ENCODE peak calls at places on chromosomes 4 and X, in four cellular contexts. One of them, this sample, is unnamed.

GRCh38 chr4:67721770-67722597 is 21.0 kb upstream of the UBA6 start:
- DNase-seq in RWPE1: peak
- DNase-seq in A549: no peak
- DNase-seq in adrenal gland: no peak
- DNase-seq in this sample: no peak

GRCh38 chr4:41509411-41510008 is 28.4 kb upstream of the LIMCH1 start:
- DNase-seq in RWPE1: no peak
- DNase-seq in A549: no peak
- DNase-seq in adrenal gland: peak
- DNase-seq in this sample: no peak

GRCh38 chr4:119593698-119594097 is 34.9 kb downstream of the PDE5A start:
- DNase-seq in RWPE1: no peak
- DNase-seq in A549: no peak
- DNase-seq in adrenal gland: no peak
- DNase-seq in this sample: no peak

GRCh38 chrX:130165181-130165702 is 399 bp downstream of the AIFM1 start:
- DNase-seq in RWPE1: no peak
- DNase-seq in A549: no peak
- DNase-seq in adrenal gland: peak
- DNase-seq in this sample: peak

GRCh38 chrX:109974906-109975655 is 27.8 kb upstream of the TMEM164 start:
- DNase-seq in RWPE1: no peak
- DNase-seq in A549: no peak
- DNase-seq in adrenal gland: no peak
- DNase-seq in this sample: no peak

GRCh38 chrX:134714633-134715110 is 56.4 kb upstream of the PLAC1 start:
- DNase-seq in RWPE1: no peak
- DNase-seq in A549: no peak
- DNase-seq in adrenal gland: no peak
- DNase-seq in this sample: no peak

GRCh38 chrX:136975642-136976518 is 57.9 kb downstream of the GPR101 start:
- DNase-seq in RWPE1: no peak
- DNase-seq in A549: no peak
- DNase-seq in adrenal gland: no peak
- DNase-seq in this sample: no peak

GRCh38 chrX:1355131-1355799 is 18.7 kb downstream of the IL3RA start:
- DNase-seq in RWPE1: no peak
- DNase-seq in A549: no peak
- DNase-seq in adrenal gland: no peak
- DNase-seq in this sample: peak

GRCh38 chr4:68176904-68177303 is 47.2 kb upstream of the TMPRSS11F start:
- DNase-seq in RWPE1: no peak
- DNase-seq in A549: no peak
- DNase-seq in adrenal gland: no peak
- DNase-seq in this sample: no peak

GRCh38 chrX:76148011-76148665 is 24.7 kb upstream of the PBDC1 start:
- DNase-seq in RWPE1: no peak
- DNase-seq in A549: no peak
- DNase-seq in adrenal gland: peak
- DNase-seq in this sample: peak

GRCh38 chrX:19882066-19882775 is 5.2 kb downstream of the SH3KBP1 start:
- DNase-seq in RWPE1: no peak
- DNase-seq in A549: no peak
- DNase-seq in adrenal gland: no peak
- DNase-seq in this sample: no peak

GRCh38 chrX:10158279-10158939 is 1.6 kb downstream of the CLCN4 start:
- DNase-seq in RWPE1: no peak
- DNase-seq in A549: peak
- DNase-seq in adrenal gland: no peak
- DNase-seq in this sample: peak

GRCh38 chr4:182093431-182093831 is 149.8 kb upstream of the TENM3 start:
- DNase-seq in RWPE1: no peak
- DNase-seq in A549: no peak
- DNase-seq in adrenal gland: no peak
- DNase-seq in this sample: no peak

GRCh38 chrX:18789916-18790315 is 82.5 kb downstream of the PPEF1 start:
- DNase-seq in RWPE1: no peak
- DNase-seq in A549: no peak
- DNase-seq in adrenal gland: no peak
- DNase-seq in this sample: no peak

GRCh38 chrX:18793601-18794089 is 86.2 kb downstream of the PPEF1 start:
- DNase-seq in RWPE1: peak
- DNase-seq in A549: peak
- DNase-seq in adrenal gland: no peak
- DNase-seq in this sample: no peak

GRCh38 chrX:18792828-18793227 is 85.4 kb downstream of the PPEF1 start:
- DNase-seq in RWPE1: no peak
- DNase-seq in A549: no peak
- DNase-seq in adrenal gland: no peak
- DNase-seq in this sample: no peak
- H3K27ac ChIP-seq in RWPE1: no peak
- H3K27ac ChIP-seq in A549: peak
- H3K27ac ChIP-seq in adrenal gland: no peak
- H3K27ac ChIP-seq in this sample: no peak

DNA sequence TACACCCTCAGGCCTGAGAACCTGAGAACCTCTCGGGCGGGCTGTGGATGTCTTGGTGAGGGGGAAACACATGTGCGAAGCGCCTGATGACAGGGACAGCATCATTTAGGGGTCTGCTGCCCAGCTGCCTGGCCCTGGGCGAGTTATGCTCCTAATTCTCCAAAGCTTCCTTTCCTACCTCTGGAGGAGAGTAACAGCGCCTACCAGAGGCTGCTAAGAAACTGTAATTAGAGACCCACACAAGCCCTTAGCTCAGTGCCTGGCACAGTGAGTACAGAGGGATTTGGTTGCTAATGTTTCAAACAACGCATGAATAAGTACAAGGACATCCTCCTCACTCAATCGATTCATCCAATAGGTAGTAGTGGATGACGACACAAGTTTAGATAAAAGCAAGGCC is 40.4 kb downstream of the BCOR start:
- DNase-seq in RWPE1: no peak
- DNase-seq in A549: no peak
- DNase-seq in adrenal gland: no peak
- DNase-seq in this sample: no peak
- TF ChIP-seq CTCF in RWPE1: no peak
- TF ChIP-seq CTCF in A549: no peak
- TF ChIP-seq CTCF in adrenal gland: no peak
- TF ChIP-seq CTCF in this sample: no peak

GRCh38 chr4:26930964-26931363 is 70.3 kb downstream of the STIM2 start:
- DNase-seq in RWPE1: no peak
- DNase-seq in A549: no peak
- DNase-seq in adrenal gland: no peak
- DNase-seq in this sample: no peak
- H3K27ac ChIP-seq in RWPE1: no peak
- H3K27ac ChIP-seq in A549: no peak
- H3K27ac ChIP-seq in adrenal gland: no peak
- H3K27ac ChIP-seq in this sample: no peak

GRCh38 chr4:129246850-129247542 is 151.0 kb downstream of the C4orf33 start:
- DNase-seq in RWPE1: no peak
- DNase-seq in A549: no peak
- DNase-seq in adrenal gland: no peak
- DNase-seq in this sample: no peak
- TF ChIP-seq CTCF in RWPE1: no peak
- TF ChIP-seq CTCF in A549: no peak
- TF ChIP-seq CTCF in adrenal gland: no peak
- TF ChIP-seq CTCF in this sample: no peak

GRCh38 chr4:147174561-147174960 is 228.9 kb upstream of the TTC29 start:
- DNase-seq in RWPE1: no peak
- DNase-seq in A549: no peak
- DNase-seq in adrenal gland: no peak
- DNase-seq in this sample: no peak

GRCh38 chr4:147173797-147174196 is 228.1 kb upstream of the TTC29 start:
- DNase-seq in RWPE1: no peak
- DNase-seq in A549: no peak
- DNase-seq in adrenal gland: no peak
- DNase-seq in this sample: no peak

GRCh38 chr4:147173317-147173716 is 227.7 kb upstream of the TTC29 start:
- DNase-seq in RWPE1: no peak
- DNase-seq in A549: no peak
- DNase-seq in adrenal gland: no peak
- DNase-seq in this sample: no peak

GRCh38 chr4:147175460-147176025 is 229.9 kb upstream of the TTC29 start:
- DNase-seq in RWPE1: no peak
- DNase-seq in A549: no peak
- DNase-seq in adrenal gland: no peak
- DNase-seq in this sample: no peak
- H3K27ac ChIP-seq in RWPE1: no peak
- H3K27ac ChIP-seq in A549: no peak
- H3K27ac ChIP-seq in adrenal gland: no peak
- H3K27ac ChIP-seq in this sample: no peak

GRCh38 chrX:50680990-50681389 is 133.0 kb downstream of the SHROOM4 start:
- DNase-seq in RWPE1: no peak
- DNase-seq in A549: no peak
- DNase-seq in adrenal gland: no peak
- DNase-seq in this sample: no peak
- TF ChIP-seq CTCF in RWPE1: no peak
- TF ChIP-seq CTCF in A549: no peak
- TF ChIP-seq CTCF in adrenal gland: no peak
- TF ChIP-seq CTCF in this sample: no peak

GRCh38 chrX:12948495-12948894 is 26.4 kb upstream of the TMSB4X start:
- DNase-seq in RWPE1: no peak
- DNase-seq in A549: no peak
- DNase-seq in adrenal gland: no peak
- DNase-seq in this sample: no peak

GRCh38 chrX:12951590-12951965 is 23.3 kb upstream of the TMSB4X start:
- DNase-seq in RWPE1: no peak
- DNase-seq in A549: no peak
- DNase-seq in adrenal gland: no peak
- DNase-seq in this sample: no peak

GRCh38 chrX:12949205-12949926 is 25.5 kb upstream of the TMSB4X start:
- DNase-seq in RWPE1: no peak
- DNase-seq in A549: no peak
- DNase-seq in adrenal gland: no peak
- DNase-seq in this sample: no peak

GRCh38 chrX:12950851-12951589 is 23.9 kb upstream of the TMSB4X start:
- DNase-seq in RWPE1: no peak
- DNase-seq in A549: peak
- DNase-seq in adrenal gland: peak
- DNase-seq in this sample: no peak

DNA sequence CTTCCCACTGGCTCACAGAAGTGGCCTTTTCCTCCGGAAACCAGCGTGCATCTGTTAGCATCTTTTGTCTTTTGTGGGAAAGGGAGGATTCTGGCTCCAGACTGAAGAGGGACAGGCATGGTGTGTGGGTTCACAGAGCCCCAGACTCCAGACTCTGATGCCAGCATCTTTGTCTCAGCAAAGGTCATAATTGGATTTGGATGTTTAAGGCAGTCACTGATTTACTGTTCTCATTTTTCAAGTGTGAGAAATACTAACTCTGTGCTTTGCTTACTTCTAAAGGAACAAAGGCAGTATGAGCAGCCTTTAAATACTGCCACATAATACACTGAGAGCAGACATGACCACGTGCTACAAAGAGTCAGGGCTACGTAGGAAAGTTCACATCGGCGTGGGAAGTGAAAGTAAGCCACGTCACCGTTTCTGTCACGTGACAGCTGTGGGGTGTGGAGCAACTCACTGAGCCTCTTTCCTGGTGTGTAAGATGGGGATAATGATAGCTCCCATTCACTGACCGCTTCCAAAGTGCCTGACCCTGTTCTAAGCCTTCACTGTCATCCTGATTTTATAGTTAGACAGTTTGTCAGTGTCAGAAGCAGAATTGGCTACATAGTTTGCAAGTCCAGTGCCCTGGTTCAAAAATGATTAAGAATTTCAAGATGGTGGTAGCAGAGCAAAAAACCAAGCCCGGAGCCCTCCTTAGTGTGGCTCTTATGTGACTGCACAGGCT is 24.8 kb upstream of the TMSB4X start:
- DNase-seq in RWPE1: peak
- DNase-seq in A549: no peak
- DNase-seq in adrenal gland: peak
- DNase-seq in this sample: peak
- H3K27ac ChIP-seq in RWPE1: no peak
- H3K27ac ChIP-seq in A549: peak
- H3K27ac ChIP-seq in adrenal gland: peak
- H3K27ac ChIP-seq in this sample: peak

This sample was measured in ovary.